ENCODE peak calls at places on chromosome 19, in six cellular contexts. One of them, this sample, is unnamed.

GRCh38 chr19:54390942-54391577 is 24.2 kb upstream of the TTYH1 start:
- DNase-seq in NCI-H2081: peak
- DNase-seq in NCI-H1092 treated with DMSO at 0.1 percent for 48 hours: peak
- DNase-seq in neural crest cell: peak
- DNase-seq in GM23338: peak
- DNase-seq in stimulated activated CD8-positive, alpha-beta memory T cell treated with anti-CD3 and anti-CD28 coated beads, Interleukin-4, amount 100 ng/mL, for 24 hours: peak
- DNase-seq in this sample: peak

GRCh38 chr19:43777163-43777700 is 3.5 kb downstream of the KCNN4 start:
- DNase-seq in NCI-H2081: no peak
- DNase-seq in NCI-H1092 treated with DMSO at 0.1 percent for 48 hours: peak
- DNase-seq in neural crest cell: no peak
- DNase-seq in GM23338: no peak
- DNase-seq in stimulated activated CD8-positive, alpha-beta memory T cell treated with anti-CD3 and anti-CD28 coated beads, Interleukin-4, amount 100 ng/mL, for 24 hours: no peak
- DNase-seq in this sample: no peak

GRCh38 chr19:33298146-33298911 is 4.0 kb downstream of the CEBPA start:
- DNase-seq in NCI-H2081: no peak
- DNase-seq in NCI-H1092 treated with DMSO at 0.1 percent for 48 hours: no peak
- DNase-seq in neural crest cell: no peak
- DNase-seq in GM23338: peak
- DNase-seq in stimulated activated CD8-positive, alpha-beta memory T cell treated with anti-CD3 and anti-CD28 coated beads, Interleukin-4, amount 100 ng/mL, for 24 hours: no peak
- DNase-seq in this sample: no peak

GRCh38 chr19:13833330-13834265 is 38.4 kb downstream of the ZSWIM4 start:
- DNase-seq in NCI-H2081: peak
- DNase-seq in NCI-H1092 treated with DMSO at 0.1 percent for 48 hours: peak
- DNase-seq in neural crest cell: peak
- DNase-seq in GM23338: peak
- DNase-seq in stimulated activated CD8-positive, alpha-beta memory T cell treated with anti-CD3 and anti-CD28 coated beads, Interleukin-4, amount 100 ng/mL, for 24 hours: peak
- DNase-seq in this sample: peak

GRCh38 chr19:10009269-10009665 is 1.0 kb downstream of the COL5A3 start:
- DNase-seq in NCI-H2081: no peak
- DNase-seq in NCI-H1092 treated with DMSO at 0.1 percent for 48 hours: no peak
- DNase-seq in neural crest cell: peak
- DNase-seq in GM23338: peak
- DNase-seq in stimulated activated CD8-positive, alpha-beta memory T cell treated with anti-CD3 and anti-CD28 coated beads, Interleukin-4, amount 100 ng/mL, for 24 hours: no peak
- DNase-seq in this sample: no peak

GRCh38 chr19:17394891-17395415 is 957 bp upstream of the CCDC194 start:
- DNase-seq in NCI-H2081: no peak
- DNase-seq in NCI-H1092 treated with DMSO at 0.1 percent for 48 hours: no peak
- DNase-seq in neural crest cell: peak
- DNase-seq in GM23338: peak
- DNase-seq in stimulated activated CD8-positive, alpha-beta memory T cell treated with anti-CD3 and anti-CD28 coated beads, Interleukin-4, amount 100 ng/mL, for 24 hours: peak
- DNase-seq in this sample: no peak

GRCh38 chr19:41431426-41432386 is 4.5 kb upstream of the B3GNT8 start:
- DNase-seq in NCI-H2081: no peak
- DNase-seq in NCI-H1092 treated with DMSO at 0.1 percent for 48 hours: no peak
- DNase-seq in neural crest cell: no peak
- DNase-seq in GM23338: peak
- DNase-seq in stimulated activated CD8-positive, alpha-beta memory T cell treated with anti-CD3 and anti-CD28 coated beads, Interleukin-4, amount 100 ng/mL, for 24 hours: no peak
- DNase-seq in this sample: no peak

GRCh38 chr19:38786572-38787265 is 2.3 kb upstream of the LGALS7B start:
- DNase-seq in NCI-H2081: no peak
- DNase-seq in NCI-H1092 treated with DMSO at 0.1 percent for 48 hours: no peak
- DNase-seq in neural crest cell: no peak
- DNase-seq in GM23338: no peak
- DNase-seq in stimulated activated CD8-positive, alpha-beta memory T cell treated with anti-CD3 and anti-CD28 coated beads, Interleukin-4, amount 100 ng/mL, for 24 hours: no peak
- DNase-seq in this sample: no peak

GRCh38 chr19:7658219-7658686 is 10.6 kb upstream of the RETN start:
- DNase-seq in NCI-H2081: no peak
- DNase-seq in NCI-H1092 treated with DMSO at 0.1 percent for 48 hours: peak
- DNase-seq in neural crest cell: no peak
- DNase-seq in GM23338: peak
- DNase-seq in stimulated activated CD8-positive, alpha-beta memory T cell treated with anti-CD3 and anti-CD28 coated beads, Interleukin-4, amount 100 ng/mL, for 24 hours: no peak
- DNase-seq in this sample: no peak

GRCh38 chr19:42246143-42246868 is 3.9 kb upstream of the GSK3A start:
- DNase-seq in NCI-H2081: peak
- DNase-seq in NCI-H1092 treated with DMSO at 0.1 percent for 48 hours: peak
- DNase-seq in neural crest cell: no peak
- DNase-seq in GM23338: peak
- DNase-seq in stimulated activated CD8-positive, alpha-beta memory T cell treated with anti-CD3 and anti-CD28 coated beads, Interleukin-4, amount 100 ng/mL, for 24 hours: no peak
- DNase-seq in this sample: peak

GRCh38 chr19:48403606-48404005 is 10.1 kb downstream of the GRIN2D start:
- DNase-seq in NCI-H2081: peak
- DNase-seq in NCI-H1092 treated with DMSO at 0.1 percent for 48 hours: no peak
- DNase-seq in neural crest cell: no peak
- DNase-seq in GM23338: peak
- DNase-seq in stimulated activated CD8-positive, alpha-beta memory T cell treated with anti-CD3 and anti-CD28 coated beads, Interleukin-4, amount 100 ng/mL, for 24 hours: peak
- DNase-seq in this sample: no peak

GRCh38 chr19:1290245-1290698 is 4.6 kb downstream of the EFNA2 start:
- DNase-seq in NCI-H2081: no peak
- DNase-seq in NCI-H1092 treated with DMSO at 0.1 percent for 48 hours: no peak
- DNase-seq in neural crest cell: no peak
- DNase-seq in GM23338: no peak
- DNase-seq in stimulated activated CD8-positive, alpha-beta memory T cell treated with anti-CD3 and anti-CD28 coated beads, Interleukin-4, amount 100 ng/mL, for 24 hours: no peak
- DNase-seq in this sample: no peak

GRCh38 chr19:56423276-56423984 is 19.3 kb downstream of the ZNF583 start:
- DNase-seq in NCI-H2081: no peak
- DNase-seq in NCI-H1092 treated with DMSO at 0.1 percent for 48 hours: no peak
- DNase-seq in neural crest cell: no peak
- DNase-seq in GM23338: no peak
- DNase-seq in stimulated activated CD8-positive, alpha-beta memory T cell treated with anti-CD3 and anti-CD28 coated beads, Interleukin-4, amount 100 ng/mL, for 24 hours: no peak
- DNase-seq in this sample: no peak

GRCh38 chr19:46654621-46655152 is 6.3 kb downstream of the DACT3 start:
- DNase-seq in NCI-H2081: no peak
- DNase-seq in NCI-H1092 treated with DMSO at 0.1 percent for 48 hours: no peak
- DNase-seq in neural crest cell: peak
- DNase-seq in GM23338: peak
- DNase-seq in stimulated activated CD8-positive, alpha-beta memory T cell treated with anti-CD3 and anti-CD28 coated beads, Interleukin-4, amount 100 ng/mL, for 24 hours: no peak
- DNase-seq in this sample: no peak

GRCh38 chr19:18749362-18750231 is 41.5 kb downstream of the COMP start:
- DNase-seq in NCI-H2081: no peak
- DNase-seq in NCI-H1092 treated with DMSO at 0.1 percent for 48 hours: no peak
- DNase-seq in neural crest cell: no peak
- DNase-seq in GM23338: no peak
- DNase-seq in stimulated activated CD8-positive, alpha-beta memory T cell treated with anti-CD3 and anti-CD28 coated beads, Interleukin-4, amount 100 ng/mL, for 24 hours: no peak
- DNase-seq in this sample: no peak

GRCh38 chr19:723247-723646 is 14.5 kb downstream of the PALM start:
- DNase-seq in NCI-H2081: no peak
- DNase-seq in NCI-H1092 treated with DMSO at 0.1 percent for 48 hours: no peak
- DNase-seq in neural crest cell: no peak
- DNase-seq in GM23338: no peak
- DNase-seq in stimulated activated CD8-positive, alpha-beta memory T cell treated with anti-CD3 and anti-CD28 coated beads, Interleukin-4, amount 100 ng/mL, for 24 hours: no peak
- DNase-seq in this sample: no peak

GRCh38 chr19:38773469-38774177 is at the start of gene LGALS7:
- DNase-seq in NCI-H2081: no peak
- DNase-seq in NCI-H1092 treated with DMSO at 0.1 percent for 48 hours: no peak
- DNase-seq in neural crest cell: no peak
- DNase-seq in GM23338: no peak
- DNase-seq in stimulated activated CD8-positive, alpha-beta memory T cell treated with anti-CD3 and anti-CD28 coated beads, Interleukin-4, amount 100 ng/mL, for 24 hours: no peak
- DNase-seq in this sample: no peak

GRCh38 chr19:53541971-53542370 is 4.0 kb downstream of the ZNF331 start:
- DNase-seq in NCI-H2081: no peak
- DNase-seq in NCI-H1092 treated with DMSO at 0.1 percent for 48 hours: no peak
- DNase-seq in neural crest cell: no peak
- DNase-seq in GM23338: no peak
- DNase-seq in stimulated activated CD8-positive, alpha-beta memory T cell treated with anti-CD3 and anti-CD28 coated beads, Interleukin-4, amount 100 ng/mL, for 24 hours: no peak
- DNase-seq in this sample: no peak

GRCh38 chr19:55857149-55857548 is 20.8 kb downstream of the NLRP4 start:
- DNase-seq in NCI-H2081: no peak
- DNase-seq in NCI-H1092 treated with DMSO at 0.1 percent for 48 hours: no peak
- DNase-seq in neural crest cell: no peak
- DNase-seq in GM23338: no peak
- DNase-seq in stimulated activated CD8-positive, alpha-beta memory T cell treated with anti-CD3 and anti-CD28 coated beads, Interleukin-4, amount 100 ng/mL, for 24 hours: no peak
- DNase-seq in this sample: no peak

GRCh38 chr19:13839193-13839937 is 37.6 kb upstream of the NANOS3 start:
- DNase-seq in NCI-H2081: no peak
- DNase-seq in NCI-H1092 treated with DMSO at 0.1 percent for 48 hours: no peak
- DNase-seq in neural crest cell: no peak
- DNase-seq in GM23338: peak
- DNase-seq in stimulated activated CD8-positive, alpha-beta memory T cell treated with anti-CD3 and anti-CD28 coated beads, Interleukin-4, amount 100 ng/mL, for 24 hours: peak
- DNase-seq in this sample: no peak

GRCh38 chr19:1000095-1000494 is at the start of gene GRIN3B:
- DNase-seq in NCI-H2081: no peak
- DNase-seq in NCI-H1092 treated with DMSO at 0.1 percent for 48 hours: no peak
- DNase-seq in neural crest cell: peak
- DNase-seq in GM23338: peak
- DNase-seq in stimulated activated CD8-positive, alpha-beta memory T cell treated with anti-CD3 and anti-CD28 coated beads, Interleukin-4, amount 100 ng/mL, for 24 hours: peak
- DNase-seq in this sample: no peak

GRCh38 chr19:49338691-49339363 is 3.6 kb downstream of the CD37 start:
- DNase-seq in NCI-H2081: no peak
- DNase-seq in NCI-H1092 treated with DMSO at 0.1 percent for 48 hours: no peak
- DNase-seq in neural crest cell: peak
- DNase-seq in GM23338: peak
- DNase-seq in stimulated activated CD8-positive, alpha-beta memory T cell treated with anti-CD3 and anti-CD28 coated beads, Interleukin-4, amount 100 ng/mL, for 24 hours: no peak
- DNase-seq in this sample: no peak

GRCh38 chr19:58356971-58357797 is 3.9 kb upstream of the A1BG start:
- DNase-seq in NCI-H2081: no peak
- DNase-seq in NCI-H1092 treated with DMSO at 0.1 percent for 48 hours: no peak
- DNase-seq in neural crest cell: no peak
- DNase-seq in GM23338: peak
- DNase-seq in stimulated activated CD8-positive, alpha-beta memory T cell treated with anti-CD3 and anti-CD28 coated beads, Interleukin-4, amount 100 ng/mL, for 24 hours: no peak
- DNase-seq in this sample: no peak

GRCh38 chr19:46579286-46579944 is 21.7 kb upstream of the CALM3 start:
- DNase-seq in NCI-H2081: no peak
- DNase-seq in NCI-H1092 treated with DMSO at 0.1 percent for 48 hours: no peak
- DNase-seq in neural crest cell: peak
- DNase-seq in GM23338: peak
- DNase-seq in stimulated activated CD8-positive, alpha-beta memory T cell treated with anti-CD3 and anti-CD28 coated beads, Interleukin-4, amount 100 ng/mL, for 24 hours: peak
- DNase-seq in this sample: no peak

GRCh38 chr19:41906271-41906670 is 22.0 kb downstream of the ERFL start:
- DNase-seq in NCI-H2081: no peak
- DNase-seq in NCI-H1092 treated with DMSO at 0.1 percent for 48 hours: no peak
- DNase-seq in neural crest cell: no peak
- DNase-seq in GM23338: peak
- DNase-seq in stimulated activated CD8-positive, alpha-beta memory T cell treated with anti-CD3 and anti-CD28 coated beads, Interleukin-4, amount 100 ng/mL, for 24 hours: no peak
- DNase-seq in this sample: no peak

GRCh38 chr19:54646331-54646841 is 16.1 kb downstream of the LILRB1 start:
- DNase-seq in NCI-H2081: no peak
- DNase-seq in NCI-H1092 treated with DMSO at 0.1 percent for 48 hours: no peak
- DNase-seq in neural crest cell: no peak
- DNase-seq in GM23338: no peak
- DNase-seq in stimulated activated CD8-positive, alpha-beta memory T cell treated with anti-CD3 and anti-CD28 coated beads, Interleukin-4, amount 100 ng/mL, for 24 hours: no peak
- DNase-seq in this sample: no peak

GRCh38 chr19:13428352-13428751 is 77.9 kb downstream of the CACNA1A start:
- DNase-seq in NCI-H2081: peak
- DNase-seq in NCI-H1092 treated with DMSO at 0.1 percent for 48 hours: no peak
- DNase-seq in neural crest cell: peak
- DNase-seq in GM23338: peak
- DNase-seq in stimulated activated CD8-positive, alpha-beta memory T cell treated with anti-CD3 and anti-CD28 coated beads, Interleukin-4, amount 100 ng/mL, for 24 hours: no peak
- DNase-seq in this sample: no peak

GRCh38 chr19:50772408-50773311 is 2.4 kb downstream of the GPR32 start:
- DNase-seq in NCI-H2081: no peak
- DNase-seq in NCI-H1092 treated with DMSO at 0.1 percent for 48 hours: no peak
- DNase-seq in neural crest cell: no peak
- DNase-seq in GM23338: peak
- DNase-seq in stimulated activated CD8-positive, alpha-beta memory T cell treated with anti-CD3 and anti-CD28 coated beads, Interleukin-4, amount 100 ng/mL, for 24 hours: no peak
- DNase-seq in this sample: no peak

GRCh38 chr19:9793051-9793591 is 24.6 kb upstream of the ZNF846 start:
- DNase-seq in NCI-H2081: peak
- DNase-seq in NCI-H1092 treated with DMSO at 0.1 percent for 48 hours: no peak
- DNase-seq in neural crest cell: no peak
- DNase-seq in GM23338: peak
- DNase-seq in stimulated activated CD8-positive, alpha-beta memory T cell treated with anti-CD3 and anti-CD28 coated beads, Interleukin-4, amount 100 ng/mL, for 24 hours: peak
- DNase-seq in this sample: no peak

GRCh38 chr19:43624933-43625332 is 5.5 kb upstream of the ZNF428 start:
- DNase-seq in NCI-H2081: no peak
- DNase-seq in NCI-H1092 treated with DMSO at 0.1 percent for 48 hours: no peak
- DNase-seq in neural crest cell: no peak
- DNase-seq in GM23338: peak
- DNase-seq in stimulated activated CD8-positive, alpha-beta memory T cell treated with anti-CD3 and anti-CD28 coated beads, Interleukin-4, amount 100 ng/mL, for 24 hours: peak
- DNase-seq in this sample: no peak

GRCh38 chr19:11964496-11964857 is 363 bp upstream of the ZNF763 start:
- DNase-seq in NCI-H2081: no peak
- DNase-seq in NCI-H1092 treated with DMSO at 0.1 percent for 48 hours: no peak
- DNase-seq in neural crest cell: no peak
- DNase-seq in GM23338: peak
- DNase-seq in stimulated activated CD8-positive, alpha-beta memory T cell treated with anti-CD3 and anti-CD28 coated beads, Interleukin-4, amount 100 ng/mL, for 24 hours: no peak
- DNase-seq in this sample: no peak

GRCh38 chr19:2154587-2155075 is 3.3 kb upstream of the AP3D1 start:
- DNase-seq in NCI-H2081: no peak
- DNase-seq in NCI-H1092 treated with DMSO at 0.1 percent for 48 hours: no peak
- DNase-seq in neural crest cell: no peak
- DNase-seq in GM23338: no peak
- DNase-seq in stimulated activated CD8-positive, alpha-beta memory T cell treated with anti-CD3 and anti-CD28 coated beads, Interleukin-4, amount 100 ng/mL, for 24 hours: no peak
- DNase-seq in this sample: no peak

GRCh38 chr19:4068058-4068966 is 1.6 kb upstream of the ZBTB7A start:
- DNase-seq in NCI-H2081: no peak
- DNase-seq in NCI-H1092 treated with DMSO at 0.1 percent for 48 hours: no peak
- DNase-seq in neural crest cell: no peak
- DNase-seq in GM23338: no peak
- DNase-seq in stimulated activated CD8-positive, alpha-beta memory T cell treated with anti-CD3 and anti-CD28 coated beads, Interleukin-4, amount 100 ng/mL, for 24 hours: no peak
- DNase-seq in this sample: no peak

GRCh38 chr19:638901-639250 is 803 bp upstream of the FGF22 start:
- DNase-seq in NCI-H2081: no peak
- DNase-seq in NCI-H1092 treated with DMSO at 0.1 percent for 48 hours: no peak
- DNase-seq in neural crest cell: no peak
- DNase-seq in GM23338: no peak
- DNase-seq in stimulated activated CD8-positive, alpha-beta memory T cell treated with anti-CD3 and anti-CD28 coated beads, Interleukin-4, amount 100 ng/mL, for 24 hours: no peak
- DNase-seq in this sample: no peak

GRCh38 chr19:7894612-7895309 is 6.5 kb downstream of the LRRC8E start:
- DNase-seq in NCI-H2081: no peak
- DNase-seq in NCI-H1092 treated with DMSO at 0.1 percent for 48 hours: no peak
- DNase-seq in neural crest cell: no peak
- DNase-seq in GM23338: peak
- DNase-seq in stimulated activated CD8-positive, alpha-beta memory T cell treated with anti-CD3 and anti-CD28 coated beads, Interleukin-4, amount 100 ng/mL, for 24 hours: no peak
- DNase-seq in this sample: no peak

GRCh38 chr19:2179095-2179494 is 15.4 kb downstream of the DOT1L start:
- DNase-seq in NCI-H2081: no peak
- DNase-seq in NCI-H1092 treated with DMSO at 0.1 percent for 48 hours: no peak
- DNase-seq in neural crest cell: no peak
- DNase-seq in GM23338: no peak
- DNase-seq in stimulated activated CD8-positive, alpha-beta memory T cell treated with anti-CD3 and anti-CD28 coated beads, Interleukin-4, amount 100 ng/mL, for 24 hours: no peak
- DNase-seq in this sample: peak

GRCh38 chr19:50387176-50387867 is 3.2 kb downstream of the POLD1 start:
- DNase-seq in NCI-H2081: no peak
- DNase-seq in NCI-H1092 treated with DMSO at 0.1 percent for 48 hours: no peak
- DNase-seq in neural crest cell: no peak
- DNase-seq in GM23338: no peak
- DNase-seq in stimulated activated CD8-positive, alpha-beta memory T cell treated with anti-CD3 and anti-CD28 coated beads, Interleukin-4, amount 100 ng/mL, for 24 hours: no peak
- DNase-seq in this sample: no peak

GRCh38 chr19:36973021-36973843 is 57.1 kb downstream of the ZNF568 start:
- DNase-seq in NCI-H2081: no peak
- DNase-seq in NCI-H1092 treated with DMSO at 0.1 percent for 48 hours: peak
- DNase-seq in neural crest cell: no peak
- DNase-seq in GM23338: peak
- DNase-seq in stimulated activated CD8-positive, alpha-beta memory T cell treated with anti-CD3 and anti-CD28 coated beads, Interleukin-4, amount 100 ng/mL, for 24 hours: peak
- DNase-seq in this sample: no peak

This sample was measured in NCI-H2107.